ENCODE peak calls at places on chromosome 1, in five cellular contexts. X, S, T, E and B are unnamed samples.

GRCh38 chr1:2108213-2108876 is 58.1 kb downstream of the PRKCZ start:
- DNase-seq in X (peak), T (peak), E (no peak), S (peak), B (peak)

GRCh38 chr1:63721531-63722189 is 52.2 kb upstream of the ROR1 start:
- DNase-seq in S (peak), X (no peak), T (peak), E (no peak), B (no peak)

GRCh38 chr1:145994391-145995120 is 1.8 kb downstream of the TXNIP start:
- DNase-seq in E (no peak), T (no peak), S (no peak), X (no peak), B (no peak)

GRCh38 chr1:42209516-42210370 is 45.2 kb upstream of the GUCA2A start:
- DNase-seq in S (no peak), X (peak), T (no peak), E (no peak), B (no peak)

GRCh38 chr1:155002479-155003226 is at the start of gene ZBTB7B:
- DNase-seq in E (no peak), X (no peak), S (peak), T (no peak), B (peak)

GRCh38 chr1:151972533-151973270 is 21.0 kb downstream of the S100A10 start:
- DNase-seq in X (no peak), E (no peak), T (peak), S (peak), B (no peak)

GRCh38 chr1:41495171-41495948 is 10.9 kb upstream of the EDN2 start:
- DNase-seq in T (peak), S (peak), E (no peak), X (no peak), B (peak)

GRCh38 chr1:26021647-26022403 is at the start of gene EXTL1:
- DNase-seq in S (peak), X (peak), E (no peak), T (no peak), B (no peak)